ENCODE peak calls at places on chromosome 20, in four cellular contexts. W is H1, Q is SK-N-SH, I is K562. L is an unnamed sample.

GRCh38 chr20:31607640-31608255 is 2.7 kb downstream of the ID1 start:
- DNase-seq in W (no peak), I (no peak), Q (no peak), L (no peak)

GRCh38 chr20:2151805-2152727 is 50.4 kb downstream of the STK35 start:
- DNase-seq in Q (peak), I (no peak), W (no peak), L (no peak)

GRCh38 chr20:12053348-12053747 is 135.7 kb downstream of the BTBD3 start:
- DNase-seq in I (no peak), Q (no peak), W (no peak), L (no peak)

GRCh38 chr20:5602346-5602745 is 147.9 kb upstream of the SHLD1 start:
- DNase-seq in W (no peak), Q (no peak), I (no peak), L (no peak)

GRCh38 chr20:3059489-3059888 is 11.9 kb upstream of the OXT start:
- DNase-seq in I (no peak), Q (no peak), W (no peak), L (no peak)

GRCh38 chr20:9353916-9354276 is 160.5 kb upstream of the LAMP5 start:
- DNase-seq in I (no peak), Q (no peak), W (no peak), L (no peak)

GRCh38 chr20:59587570-59587969 is 16.8 kb upstream of the PHACTR3 start:
- DNase-seq in Q (no peak), I (no peak), W (no peak), L (no peak)

GRCh38 chr20:47677314-47678129 is 107.8 kb downstream of the SULF2 start:
- DNase-seq in I (peak), W (peak), Q (peak), L (peak)

GRCh38 chr20:12670292-12670691 is 338.5 kb upstream of the SPTLC3 start:
- DNase-seq in Q (no peak), W (no peak), I (no peak), L (no peak)

GRCh38 chr20:45377191-45377775 is 842 bp downstream of the TP53TG5 start:
- DNase-seq in W (no peak), I (no peak), Q (no peak), L (no peak)

GRCh38 chr20:32278199-32278643 is 770 bp downstream of the KIF3B start:
- DNase-seq in W (no peak), I (no peak), Q (no peak), L (no peak)

GRCh38 chr20:59787186-59787890 is 146.1 kb downstream of the SYCP2 start:
- DNase-seq in W (no peak), Q (no peak), I (no peak), L (no peak)

GRCh38 chr20:9179193-9179802 is 110.4 kb downstream of the PLCB4 start:
- DNase-seq in I (no peak), W (no peak), Q (no peak), L (no peak)

DNA sequence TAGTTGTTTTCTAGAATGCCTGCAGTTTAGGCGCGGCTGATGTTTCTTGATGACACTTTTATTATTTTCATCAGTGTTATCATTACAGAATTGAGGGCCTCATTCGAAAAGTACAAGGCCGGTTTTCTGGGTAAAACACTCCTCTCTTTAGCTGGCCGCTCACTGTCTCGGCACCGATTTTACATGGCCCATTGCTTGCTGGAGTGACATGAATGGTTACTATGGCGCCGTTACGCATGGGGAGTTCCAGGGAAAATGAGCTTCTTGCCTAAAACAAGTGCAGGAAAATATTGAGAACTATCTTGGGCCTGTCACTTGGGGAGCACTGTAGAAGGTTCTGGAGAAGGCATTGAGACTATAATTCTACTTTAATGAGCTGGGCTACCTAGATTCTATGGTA is 317.8 kb downstream of the CDH4 start:
- DNase-seq in Q (no peak), I (no peak), W (no peak), L (no peak)
- TF ChIP-seq TEAD4 in Q (no peak), I (no peak), W (no peak), L (no peak)

DNA sequence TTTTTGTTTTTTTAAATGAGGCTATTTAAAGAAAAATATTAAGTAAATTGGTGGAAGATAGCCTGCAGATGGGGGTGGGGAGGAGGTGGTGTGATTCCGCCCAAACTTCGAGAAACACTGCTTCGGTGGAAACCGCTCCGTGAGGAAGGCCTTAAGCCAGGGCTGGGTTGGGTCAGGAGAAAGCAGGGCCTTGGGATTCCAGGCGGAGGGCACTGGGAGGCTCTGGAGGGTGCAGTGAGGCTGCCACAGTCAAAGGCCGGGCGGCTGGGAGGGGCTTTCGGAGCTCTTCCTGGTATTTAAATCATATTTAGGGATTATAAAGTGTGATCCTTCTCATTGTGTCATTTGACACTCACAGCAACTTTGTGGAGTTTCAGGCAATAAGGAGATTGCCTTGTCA is 22.2 kb upstream of the SCRT2 start:
- DNase-seq in Q (no peak), W (no peak), I (no peak), L (no peak)
- TF ChIP-seq TEAD4 in Q (no peak), W (no peak), I (no peak), L (no peak)

GRCh38 chr20:53660947-53661381 is 67.3 kb upstream of the ZNF217 start:
- DNase-seq in W (no peak), I (no peak), Q (no peak), L (no peak)
- TF ChIP-seq TEAD4 in W (no peak), I (no peak), Q (no peak), L (no peak)

GRCh38 chr20:62101078-62101477 is 21.2 kb upstream of the LSM14B start:
- DNase-seq in Q (no peak), I (no peak), W (no peak), L (no peak)

GRCh38 chr20:62103508-62104233 is 18.6 kb upstream of the LSM14B start:
- DNase-seq in Q (no peak), I (no peak), W (no peak), L (no peak)

GRCh38 chr20:62105592-62105991 is 16.7 kb upstream of the LSM14B start:
- DNase-seq in I (no peak), Q (no peak), W (no peak), L (no peak)

GRCh38 chr20:62104234-62104789 is 18.0 kb upstream of the LSM14B start:
- DNase-seq in W (no peak), Q (no peak), I (no peak), L (no peak)

DNA sequence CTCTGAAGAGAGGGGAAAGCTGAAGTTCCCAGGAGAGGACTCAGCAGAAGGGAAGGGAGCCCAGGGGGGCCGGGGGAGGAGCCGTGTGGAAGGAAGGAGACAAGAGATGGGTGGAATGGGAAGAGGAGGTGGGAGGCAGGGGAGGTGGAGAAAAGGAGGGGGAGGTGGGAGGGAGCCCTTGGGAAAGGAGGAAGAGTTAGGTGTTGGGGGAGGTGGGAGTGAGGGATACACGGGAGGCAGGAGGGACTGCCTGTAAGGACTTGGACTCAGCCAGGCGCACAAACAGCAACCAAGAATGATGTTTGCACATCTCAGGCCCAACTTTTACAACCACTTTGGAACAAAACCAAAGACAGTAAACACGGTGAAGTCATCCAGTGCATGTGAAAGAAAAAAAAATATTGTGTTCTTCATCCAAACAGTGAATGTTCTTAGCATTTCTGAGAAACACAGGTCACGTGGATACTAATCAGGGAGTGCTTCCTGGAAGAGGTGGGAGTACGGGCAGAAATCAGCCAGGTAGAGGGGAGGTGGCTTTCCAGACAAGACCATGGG is 17.4 kb upstream of the LSM14B start:
- DNase-seq in I (no peak), Q (no peak), W (no peak), L (no peak)
- TF ChIP-seq TEAD4 in I (no peak), Q (no peak), W (no peak), L (no peak)

GRCh38 chr20:50867805-50868204 is 63.4 kb downstream of the ADNP start:
- DNase-seq in I (no peak), Q (no peak), W (no peak), L (no peak)
- TF ChIP-seq TEAD4 in I (no peak), Q (no peak), W (no peak), L (no peak)

L was measured in WTC11.